ENCODE peak calls at places on chromosome 20, in nine cellular contexts. Z is foreskin fibroblast, N is sigmoid colon, O is astrocyte of the cerebellum, A is epithelial cell of esophagus, E is LNCaP clone FGC, S is uterus, I is AG09309, P is left ventricle myocardium inferior. F is an unnamed sample.

GRCh38 chr20:20034486-20034885 is 17.3 kb downstream of the NAA20 start:
- DNase-seq in Z (no peak), N (no peak), O (no peak), A (no peak), E (no peak), S (no peak), I (no peak), P (no peak), F (no peak)

GRCh38 chr20:62571667-62572344 is 70.5 kb upstream of the SLCO4A1 start:
- DNase-seq in Z (no peak), N (no peak), O (no peak), A (no peak), E (no peak), S (no peak), I (no peak), P (no peak), F (no peak)

GRCh38 chr20:41030536-41031242 is 2.1 kb downstream of the TOP1 start:
- DNase-seq in Z (peak), N (no peak), O (no peak), A (peak), E (no peak), S (no peak), I (no peak), P (no peak), F (no peak)

GRCh38 chr20:1893721-1894470 is 1.3 kb upstream of the SIRPA start:
- DNase-seq in Z (no peak), N (peak), O (no peak), A (no peak), E (no peak), S (peak), I (no peak), P (peak), F (no peak)

GRCh38 chr20:18164356-18164755 is 26.7 kb downstream of the KAT14 start:
- DNase-seq in Z (peak), N (no peak), O (no peak), A (peak), E (no peak), S (no peak), I (peak), P (no peak), F (no peak)

GRCh38 chr20:36372671-36373070 is 66.5 kb downstream of the DLGAP4 start:
- DNase-seq in Z (no peak), N (no peak), O (no peak), A (no peak), E (no peak), S (no peak), I (no peak), P (no peak), F (no peak)

GRCh38 chr20:34374209-34374749 is 11.2 kb downstream of the ITCH start:
- DNase-seq in Z (no peak), N (no peak), O (no peak), A (no peak), E (no peak), S (no peak), I (no peak), P (no peak), F (no peak)

GRCh38 chr20:60905919-60906318 is 346.1 kb upstream of the CDH4 start:
- DNase-seq in Z (no peak), N (no peak), O (no peak), A (no peak), E (no peak), S (no peak), I (no peak), P (no peak), F (no peak)

GRCh38 chr20:35039146-35039545 is 53.5 kb downstream of the TRPC4AP start:
- DNase-seq in Z (no peak), N (no peak), O (no peak), A (peak), E (no peak), S (no peak), I (no peak), P (no peak), F (no peak)

GRCh38 chr20:58816051-58816450 is 34.7 kb downstream of the GNAS-AS1 start:
- DNase-seq in Z (no peak), N (no peak), O (no peak), A (no peak), E (no peak), S (no peak), I (no peak), P (no peak), F (no peak)

GRCh38 chr20:45817652-45818194 is 5.3 kb downstream of the UBE2C start:
- DNase-seq in Z (peak), N (no peak), O (peak), A (peak), E (no peak), S (no peak), I (peak), P (no peak), F (peak)

GRCh38 chr20:19950042-19950441 is 67.1 kb upstream of the NAA20 start:
- DNase-seq in Z (no peak), N (no peak), O (no peak), A (no peak), E (no peak), S (no peak), I (no peak), P (no peak), F (no peak)

GRCh38 chr20:17533396-17533795 is 2.2 kb upstream of the BFSP1 start:
- DNase-seq in Z (peak), N (no peak), O (no peak), A (peak), E (no peak), S (no peak), I (peak), P (no peak), F (no peak)

GRCh38 chr20:57435498-57436222 is 44.5 kb downstream of the RBM38 start:
- DNase-seq in Z (no peak), N (peak), O (no peak), A (peak), E (no peak), S (no peak), I (no peak), P (peak), F (no peak)

GRCh38 chr20:62219992-62220665 is at the start of gene HRH3:
- DNase-seq in Z (peak), N (no peak), O (no peak), A (peak), E (no peak), S (peak), I (no peak), P (no peak), F (no peak)

GRCh38 chr20:34710861-34711574 is 6.9 kb downstream of the TP53INP2 start:
- DNase-seq in Z (no peak), N (no peak), O (no peak), A (no peak), E (no peak), S (no peak), I (no peak), P (no peak), F (no peak)

GRCh38 chr20:38723982-38724602 is at the start of gene SLC32A1:
- DNase-seq in Z (peak), N (no peak), O (no peak), A (no peak), E (no peak), S (no peak), I (no peak), P (no peak), F (no peak)

GRCh38 chr20:35801865-35802264 is 30.1 kb downstream of the PHF20 start:
- DNase-seq in Z (no peak), N (no peak), O (no peak), A (no peak), E (no peak), S (no peak), I (no peak), P (no peak), F (no peak)

GRCh38 chr20:14696937-14697336 is 359.5 kb upstream of the FLRT3 start:
- DNase-seq in Z (no peak), N (no peak), O (no peak), A (no peak), E (no peak), S (no peak), I (no peak), P (no peak), F (no peak)

GRCh38 chr20:34768105-34768504 is 57.3 kb downstream of the NCOA6 start:
- DNase-seq in Z (peak), N (no peak), O (no peak), A (no peak), E (no peak), S (no peak), I (peak), P (no peak), F (no peak)

GRCh38 chr20:44646641-44647274 is 4.7 kb downstream of the ADA start:
- DNase-seq in Z (peak), N (no peak), O (no peak), A (peak), E (no peak), S (no peak), I (no peak), P (no peak), F (peak)

GRCh38 chr20:35972445-35972844 is 4.1 kb downstream of the CNBD2 start:
- DNase-seq in Z (peak), N (no peak), O (no peak), A (no peak), E (no peak), S (no peak), I (no peak), P (no peak), F (peak)

GRCh38 chr20:2179957-2180356 is 78.3 kb downstream of the STK35 start:
- DNase-seq in Z (no peak), N (no peak), O (no peak), A (no peak), E (no peak), S (no peak), I (no peak), P (no peak), F (no peak)

GRCh38 chr20:51631953-51632352 is 89.4 kb upstream of the NFATC2 start:
- DNase-seq in Z (no peak), N (no peak), O (no peak), A (no peak), E (no peak), S (no peak), I (no peak), P (no peak), F (no peak)

GRCh38 chr20:50190251-50191064 is at the start of gene CEBPB:
- DNase-seq in Z (peak), N (peak), O (peak), A (peak), E (no peak), S (peak), I (peak), P (peak), F (no peak)

GRCh38 chr20:47605673-47606413 is 104.2 kb downstream of the NCOA3 start:
- DNase-seq in Z (no peak), N (no peak), O (no peak), A (no peak), E (peak), S (no peak), I (no peak), P (no peak), F (no peak)
- H3K4me3 ChIP-seq in Z (no peak), N (no peak), O (no peak), A (no peak), E (no peak), S (no peak), I (no peak), P (no peak), F (no peak)

GRCh38 chr20:47304287-47304686 is 52.2 kb downstream of the ZMYND8 start:
- DNase-seq in Z (peak), N (peak), O (no peak), A (no peak), E (peak), S (no peak), I (no peak), P (no peak), F (peak)
- TF ChIP-seq CTCF in Z (peak), N (peak), O (peak), A (no peak), E (peak), S (no peak), I (no peak), P (no peak), F (no peak)

GRCh38 chr20:54017846-54018245 is 52.5 kb downstream of the BCAS1 start:
- DNase-seq in Z (no peak), N (no peak), O (no peak), A (no peak), E (no peak), S (no peak), I (no peak), P (no peak), F (no peak)
- H3K4me3 ChIP-seq in Z (no peak), N (no peak), O (no peak), A (no peak), E (no peak), S (no peak), I (no peak), P (no peak), F (no peak)

DNA sequence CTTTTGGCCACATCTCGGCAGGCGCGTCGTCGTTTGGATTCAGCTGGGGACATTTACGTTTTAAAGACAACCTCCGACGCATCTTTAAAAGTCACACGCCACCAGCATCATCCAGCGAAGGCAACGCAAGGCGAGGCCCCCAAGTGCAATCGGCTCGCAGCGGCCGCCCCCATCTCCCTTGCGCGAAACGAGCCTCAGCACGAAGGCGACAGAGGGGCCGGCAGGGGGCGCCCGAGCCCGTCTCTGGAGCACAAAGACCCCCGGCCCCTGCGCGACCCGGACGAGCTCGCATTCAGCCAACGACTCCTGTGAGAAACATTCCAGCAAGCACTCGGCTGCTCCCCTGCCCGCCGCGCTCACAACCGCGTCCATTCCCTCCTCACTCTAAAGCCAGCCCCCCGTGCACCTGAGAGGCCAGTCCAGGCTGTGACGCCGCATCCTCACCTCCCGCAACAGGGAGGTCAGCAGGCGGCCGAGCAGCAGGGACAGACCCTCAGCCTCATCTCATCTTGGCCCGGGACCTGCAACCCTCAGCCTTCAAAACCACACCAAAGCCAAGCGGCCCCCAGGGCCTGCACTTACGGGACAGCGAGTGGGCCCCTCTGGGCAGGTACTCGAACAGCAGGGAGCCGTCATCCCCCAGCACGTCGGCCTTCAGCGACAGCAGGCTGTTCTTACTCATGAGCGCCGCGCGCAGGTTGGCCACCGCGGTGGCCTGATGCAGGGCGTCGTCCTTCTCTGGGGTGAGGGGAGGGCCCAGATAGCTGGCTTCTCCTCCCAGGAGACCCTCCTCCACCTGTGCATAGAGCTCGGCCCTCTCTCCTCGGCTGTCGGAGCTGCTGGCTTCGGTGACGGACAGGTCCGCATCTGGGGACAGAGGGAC is 35.8 kb downstream of the SLC2A4RG start:
- DNase-seq in Z (peak), N (no peak), O (peak), A (no peak), E (no peak), S (peak), I (no peak), P (no peak), F (no peak)
- TF ChIP-seq CTCF in Z (peak), N (peak), O (peak), A (peak), E (peak), S (peak), I (peak), P (peak), F (peak)

DNA sequence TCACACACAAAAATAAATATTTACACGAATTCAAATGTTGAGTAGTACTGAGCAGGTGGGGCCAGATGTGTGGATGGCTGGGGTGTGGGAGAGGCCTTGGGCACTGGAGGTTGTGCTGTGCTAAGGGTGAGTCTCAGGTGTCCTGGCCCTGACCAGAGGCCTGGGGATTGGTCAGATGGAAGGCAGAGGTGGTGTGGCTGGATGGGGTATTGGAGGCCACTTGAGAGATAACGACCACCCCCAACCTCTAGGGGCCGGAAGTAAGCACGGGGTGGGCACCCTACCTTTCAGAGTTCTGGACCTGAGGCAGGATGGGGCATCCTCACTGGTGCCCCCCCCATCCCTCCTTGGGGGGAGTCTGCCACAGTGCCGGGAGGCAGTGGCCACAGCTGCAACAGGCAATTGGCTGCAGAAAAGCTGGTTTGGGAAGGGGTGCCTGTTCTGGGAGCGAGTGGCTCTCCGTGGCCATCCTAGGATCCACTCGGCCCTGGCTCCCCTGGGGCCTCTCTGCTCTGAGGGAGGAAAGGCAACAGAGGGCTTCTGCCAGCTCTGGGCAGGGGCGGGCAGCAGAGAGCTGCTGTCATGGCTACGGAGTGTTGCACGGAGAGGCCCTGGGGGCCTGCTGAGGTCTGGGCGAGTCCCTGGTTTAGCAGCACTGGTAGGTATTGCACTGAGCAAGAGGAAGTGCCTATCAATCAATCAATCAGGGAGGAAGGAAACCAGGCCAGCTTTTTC is 87.6 kb downstream of the ASXL1 start:
- DNase-seq in Z (peak), N (peak), O (no peak), A (peak), E (no peak), S (no peak), I (no peak), P (no peak), F (no peak)
- H3K4me3 ChIP-seq in Z (no peak), N (no peak), O (no peak), A (no peak), E (no peak), S (no peak), I (no peak), P (no peak), F (no peak)

DNA sequence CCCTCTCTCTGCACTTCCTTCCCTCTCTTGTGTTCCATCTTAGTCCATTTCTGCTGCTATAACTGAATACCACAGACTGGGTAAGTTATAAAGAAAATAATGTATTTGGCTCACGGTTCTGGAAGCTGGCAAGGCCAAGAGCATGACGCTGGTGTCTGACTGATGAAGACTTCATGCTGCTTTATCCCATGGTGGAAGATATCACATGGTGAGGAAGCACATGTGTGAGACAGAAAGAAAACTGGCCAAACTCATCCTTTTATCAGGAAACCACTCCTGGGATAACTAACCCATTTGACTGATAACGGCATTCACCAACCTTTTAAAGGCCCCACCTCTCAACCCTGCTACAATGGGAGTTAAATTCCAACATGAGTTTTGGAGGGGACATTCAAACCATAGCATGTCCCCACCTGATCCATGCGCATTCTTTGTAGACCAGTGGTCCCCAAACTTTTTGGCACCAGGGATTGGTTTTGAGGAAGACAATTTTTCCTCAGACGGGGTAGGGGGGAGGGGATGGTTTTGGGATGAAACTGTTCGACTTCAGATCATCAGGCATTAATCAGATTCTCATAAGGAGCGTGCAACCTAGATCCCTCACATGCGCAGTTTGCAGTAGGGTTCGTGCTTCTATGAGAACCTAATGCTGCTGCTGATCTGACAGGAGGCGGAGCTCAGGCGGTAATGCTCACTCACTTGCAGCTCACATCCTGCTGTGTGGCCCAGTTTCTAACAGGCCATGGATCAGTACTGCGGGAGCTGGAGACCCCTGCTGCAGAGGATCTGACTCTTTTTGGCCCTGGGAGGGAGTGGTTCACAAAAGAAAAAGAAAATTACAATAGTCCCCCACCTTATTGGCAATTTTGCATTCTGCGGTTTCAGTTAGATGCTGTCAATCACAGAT is 71.7 kb upstream of the RNF24 start:
- DNase-seq in Z (no peak), N (no peak), O (no peak), A (no peak), E (no peak), S (no peak), I (no peak), P (no peak), F (no peak)
- TF ChIP-seq CTCF in Z (no peak), N (no peak), O (no peak), A (no peak), E (no peak), S (no peak), I (no peak), P (no peak), F (no peak)

DNA sequence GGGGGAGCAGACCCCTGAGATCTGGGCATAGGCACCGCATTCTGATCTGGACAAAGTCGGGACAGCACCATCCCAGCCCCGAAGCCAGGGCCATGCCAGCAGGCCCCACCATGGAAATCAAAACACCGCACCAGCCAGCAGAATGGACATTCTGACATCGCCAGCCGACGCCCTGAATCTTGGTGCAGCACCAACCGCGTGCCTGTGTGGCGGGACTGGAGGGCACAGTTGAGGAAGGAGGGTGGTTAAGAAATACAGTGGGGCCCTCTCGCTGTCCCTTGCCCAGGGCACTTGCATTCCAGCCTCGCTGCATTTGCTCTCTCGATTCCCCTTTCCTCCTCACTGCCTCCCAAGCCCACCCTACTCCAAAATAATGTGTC is 2.0 kb downstream of the NNAT start:
- DNase-seq in Z (no peak), N (peak), O (no peak), A (no peak), E (no peak), S (no peak), I (no peak), P (no peak), F (no peak)
- H3K4me3 ChIP-seq in Z (no peak), N (no peak), O (no peak), A (no peak), E (no peak), S (no peak), I (no peak), P (no peak), F (no peak)